ENCODE peak calls at places on chromosomes 1 and 21, in ten cellular contexts. Y is endothelial cell of umbilical vein; I is GM23248; H is central memory CD4-positive, alpha-beta T cell; K is ELR; F is CD8-positive, alpha-beta T cell; Z is cerebellum; N is midbrain; O is glutamatergic neuron; C is foreskin fibroblast. X is an unnamed sample.
A peak's percentile ranks its signal among the peaks of the same experiment; 100 is the strongest.

GRCh38 chr1:20250346-20250989 is 40.2 kb upstream of the VWA5B1 start:
- DNase-seq in Z (no peak), O (no peak), Y (no peak), K (no peak), C (no peak), F (no peak), I (peak; percentile 65), H (no peak), N (no peak), X (peak; percentile 31)

GRCh38 chr1:199452627-199453026 is 574.9 kb upstream of the NR5A2 start:
- DNase-seq in I (no peak), K (no peak), F (no peak), O (no peak), C (no peak), N (no peak), Y (no peak), H (no peak), Z (no peak), X (no peak)

GRCh38 chr1:173862769-173863223 is 5.0 kb downstream of the GAS5 start:
- DNase-seq in H (no peak), Y (no peak), K (peak; percentile 63), C (peak; percentile 45), O (no peak), N (no peak), F (no peak), Z (no peak), I (peak; percentile 12), X (no peak)

GRCh38 chr1:34839526-34840305 is 19.8 kb downstream of the SMIM12 start:
- DNase-seq in N (no peak), F (no peak), H (no peak), C (no peak), Y (no peak), I (no peak), K (no peak), Z (no peak), O (no peak), X (no peak)

GRCh38 chr1:115258302-115258866 is 79.7 kb downstream of the NGF start:
- DNase-seq in N (no peak), Z (no peak), I (peak; percentile 90), H (no peak), K (peak; percentile 86), F (no peak), Y (no peak), O (no peak), C (peak; percentile 80), X (peak; percentile 33)

GRCh38 chr1:115879977-115880376 is 39.1 kb upstream of the NHLH2 start:
- DNase-seq in Y (no peak), N (no peak), O (no peak), F (no peak), I (no peak), H (no peak), K (peak; percentile 6), C (no peak), Z (no peak), X (no peak)

GRCh38 chr1:172602706-172603105 is 56.2 kb upstream of the FASLG start:
- DNase-seq in H (no peak), C (no peak), Z (no peak), I (no peak), K (no peak), N (no peak), O (no peak), F (no peak), Y (no peak), X (no peak)

GRCh38 chr1:4553761-4554160 is 100.6 kb upstream of the AJAP1 start:
- DNase-seq in H (no peak), K (no peak), I (no peak), C (no peak), Y (no peak), Z (no peak), O (no peak), F (no peak), N (no peak), X (no peak)

GRCh38 chr1:197841828-197842573 is 60.4 kb upstream of the C1orf53 start:
- DNase-seq in Y (no peak), H (no peak), Z (no peak), K (peak; percentile 3), C (peak; percentile 58), N (no peak), O (no peak), I (peak; percentile 76), F (no peak), X (peak; percentile 44)

GRCh38 chr1:41160498-41161110 is 81.5 kb downstream of the SCMH1 start:
- DNase-seq in Y (no peak), I (no peak), O (no peak), N (no peak), C (no peak), K (no peak), H (no peak), Z (no peak), F (no peak), X (no peak)

GRCh38 chr1:86965012-86965826 is 50.8 kb downstream of the HS2ST1 start:
- DNase-seq in F (no peak), N (peak; percentile 5), C (peak; percentile 24), K (peak; percentile 57), Y (peak; percentile 56), I (peak; percentile 68), O (no peak), Z (no peak), H (no peak), X (peak; percentile 61)

GRCh38 chr1:205592443-205593003 is 39.3 kb downstream of the ELK4 start:
- DNase-seq in I (no peak), Y (no peak), C (no peak), Z (no peak), F (no peak), O (no peak), H (no peak), N (no peak), K (no peak), X (no peak)

GRCh38 chr1:229980009-229980408 is 87.0 kb upstream of the GALNT2 start:
- DNase-seq in I (peak; percentile 27), H (no peak), K (peak; percentile 55), Y (no peak), Z (no peak), C (no peak), N (no peak), F (no peak), O (no peak), X (no peak)

GRCh38 chr1:34371829-34372532 is 195.3 kb downstream of the C1orf94 start:
- DNase-seq in C (no peak), N (no peak), K (no peak), F (no peak), Y (no peak), O (no peak), Z (no peak), I (no peak), H (no peak), X (no peak)

GRCh38 chr1:222754386-222755139 is 17.6 kb downstream of the FAM177B start:
- DNase-seq in H (no peak), Y (no peak), I (peak; percentile 99), Z (no peak), N (peak; percentile 24), F (no peak), C (peak; percentile 93), O (no peak), K (peak; percentile 93), X (peak; percentile 87)

GRCh38 chr21:18369115-18369514 is 34.5 kb downstream of the TMPRSS15 start:
- DNase-seq in Y (peak; percentile 1), I (no peak), K (no peak), N (peak; percentile 9), O (no peak), C (no peak), F (no peak), H (no peak), Z (no peak), X (no peak)

GRCh38 chr1:110341872-110342331 is 2.7 kb downstream of the RBM15 start:
- DNase-seq in I (no peak), F (no peak), Y (no peak), N (no peak), C (no peak), Z (no peak), O (no peak), H (no peak), K (no peak), X (no peak)

X was measured in GM03348.